ENCODE peak calls at places on chromosome 15, in seven cellular contexts. K is ecto neural progenitor cell; C is cardiac fibroblast; X is EL; I is glutamatergic neuron; V is activated CD4-positive, CD25-positive, alpha-beta regulatory T cell treated with anti-CD3 and anti-CD28 coated beads, Interleukin-2, amount 50 U/mL, for 72 hours; S is body of pancreas. T is an unnamed sample.

GRCh38 chr15:65666257-65666656 is 44.5 kb downstream of the SLC24A1 start:
- DNase-seq in S (no peak), C (no peak), X (peak), K (no peak), V (no peak), I (no peak), T (no peak)

GRCh38 chr15:89482139-89482538 is 14.2 kb downstream of the RHCG start:
- DNase-seq in K (no peak), V (no peak), I (no peak), S (no peak), C (no peak), X (peak), T (no peak)

GRCh38 chr15:76073554-76073953 is 13.8 kb downstream of the TMEM266 start:
- DNase-seq in S (no peak), C (no peak), K (no peak), I (no peak), V (no peak), X (peak), T (no peak)

GRCh38 chr15:58443291-58443690 is 11.5 kb downstream of the LIPC start:
- DNase-seq in C (no peak), I (no peak), S (no peak), X (no peak), K (no peak), V (no peak), T (no peak)

GRCh38 chr15:66698318-66698961 is 3.6 kb upstream of the SMAD6 start:
- DNase-seq in X (peak), C (peak), K (peak), V (no peak), I (peak), S (peak), T (peak)

GRCh38 chr15:36914466-36914865 is 185.9 kb downstream of the MEIS2 start:
- DNase-seq in V (no peak), C (peak), S (no peak), X (no peak), K (no peak), I (no peak), T (no peak)

GRCh38 chr15:71215126-71215894 is 100.0 kb downstream of the THSD4 start:
- DNase-seq in C (no peak), K (no peak), S (no peak), I (no peak), X (no peak), V (no peak), T (no peak)

GRCh38 chr15:70579766-70580165 is 183.6 kb downstream of the UACA start:
- DNase-seq in I (no peak), C (no peak), S (no peak), V (no peak), K (no peak), X (no peak), T (no peak)

GRCh38 chr15:94441782-94442181 is 210.4 kb downstream of the MCTP2 start:
- DNase-seq in K (no peak), X (no peak), S (no peak), I (no peak), C (no peak), V (no peak), T (no peak)

GRCh38 chr15:67766963-67767362 is 58.3 kb upstream of the SKOR1 start:
- DNase-seq in I (no peak), V (no peak), X (no peak), K (no peak), S (no peak), C (no peak), T (no peak)

GRCh38 chr15:101410612-101411011 is 78.9 kb downstream of the PCSK6 start:
- DNase-seq in X (no peak), S (no peak), K (no peak), V (no peak), I (no peak), C (no peak), T (no peak)

GRCh38 chr15:99732711-99733267 is 448 bp downstream of the LYSMD4 start:
- DNase-seq in K (no peak), C (no peak), S (peak), I (peak), V (peak), X (peak), T (peak)

GRCh38 chr15:79724312-79724711 is 172.5 kb downstream of the MTHFS start:
- DNase-seq in X (peak), S (no peak), K (no peak), I (no peak), V (no peak), C (peak), T (no peak)

GRCh38 chr15:66474140-66474539 is 23.4 kb downstream of the SNAPC5 start:
- DNase-seq in S (no peak), X (no peak), K (no peak), I (no peak), C (no peak), V (no peak), T (no peak)

GRCh38 chr15:71051539-71051938 is 63.7 kb upstream of the THSD4 start:
- DNase-seq in C (peak), X (peak), K (no peak), V (no peak), S (peak), I (no peak), T (no peak)

GRCh38 chr15:48862705-48863104 is 15.2 kb upstream of the EID1 start:
- DNase-seq in V (no peak), S (no peak), K (no peak), I (no peak), C (no peak), X (no peak), T (no peak)

GRCh38 chr15:75620776-75621536 is 4.6 kb downstream of the SNUPN start:
- DNase-seq in C (peak), I (peak), S (peak), X (peak), V (no peak), K (no peak), T (no peak)

GRCh38 chr15:62497356-62497755 is 332.3 kb upstream of the C2CD4B start:
- DNase-seq in K (no peak), C (peak), I (no peak), S (no peak), X (peak), V (no peak), T (no peak)

GRCh38 chr15:48040166-48040817 is 80.5 kb upstream of the SLC24A5 start:
- DNase-seq in S (no peak), C (no peak), X (peak), I (no peak), V (no peak), K (no peak), T (no peak)

GRCh38 chr15:99073008-99073714 is 31.7 kb upstream of the SYNM start:
- DNase-seq in I (no peak), V (peak), X (peak), C (no peak), K (no peak), S (no peak), T (no peak)

GRCh38 chr15:101133751-101134261 is 118.0 kb downstream of the CHSY1 start:
- DNase-seq in K (no peak), V (no peak), X (no peak), C (no peak), I (peak), S (no peak), T (no peak)

GRCh38 chr15:95669146-95669922 is 661.2 kb upstream of the NR2F2 start:
- DNase-seq in C (peak), S (no peak), I (no peak), X (no peak), K (no peak), V (no peak), T (no peak)

GRCh38 chr15:53658827-53659226 is 100.6 kb downstream of the WDR72 start:
- DNase-seq in C (no peak), S (no peak), V (no peak), X (no peak), K (no peak), I (no peak), T (no peak)

GRCh38 chr15:68531794-68532193 is 47.0 kb upstream of the CORO2B start:
- DNase-seq in C (no peak), I (no peak), X (no peak), V (no peak), K (no peak), S (no peak), T (no peak)

GRCh38 chr15:40854161-40854560 is 10.3 kb downstream of the SPINT1 start:
- DNase-seq in S (no peak), X (no peak), I (no peak), C (no peak), V (no peak), K (no peak), T (no peak)

GRCh38 chr15:89993344-89993743 is 7.8 kb upstream of the ZNF710 start:
- DNase-seq in V (no peak), K (no peak), S (no peak), C (no peak), X (no peak), I (no peak), T (no peak)

GRCh38 chr15:85030301-85031049 is 48.8 kb downstream of the PDE8A start:
- DNase-seq in I (no peak), K (no peak), S (no peak), V (no peak), C (peak), X (peak), T (no peak)

GRCh38 chr15:65094294-65094995 is 17.9 kb downstream of the KBTBD13 start:
- DNase-seq in V (no peak), I (no peak), X (no peak), K (no peak), S (no peak), C (no peak), T (no peak)

GRCh38 chr15:43511012-43511885 is 6.2 kb upstream of the MAP1A start:
- DNase-seq in K (no peak), V (no peak), S (peak), X (peak), I (peak), C (no peak), T (no peak)

GRCh38 chr15:63157891-63158431 is 684 bp upstream of the RPS27L start:
- DNase-seq in K (peak), S (peak), X (peak), I (peak), C (peak), V (peak), T (peak)

GRCh38 chr15:75508741-75509532 is 57.4 kb upstream of the SIN3A start:
- DNase-seq in X (peak), K (no peak), I (no peak), C (peak), S (peak), V (no peak), T (no peak)

T was measured in CD14-positive monocyte.